ENCODE peak calls at places on chromosomes 7 and 10, in eight cellular contexts. One of them, this sample, is unnamed.

GRCh38 chr10:82628373-82628772 is 753.4 kb downstream of the NRG3 start:
- DNase-seq in pancreas: no peak
- DNase-seq in neural crest cell: no peak
- DNase-seq in cardiac fibroblast: peak; percentile 2
- DNase-seq in heart left ventricle: no peak
- DNase-seq in choroid plexus epithelial cell: no peak
- DNase-seq in CD4-positive, alpha-beta T cell: no peak
- DNase-seq in astrocyte: no peak
- DNase-seq in this sample: no peak

GRCh38 chr7:151251926-151252835 is 3.7 kb upstream of the SMARCD3 start:
- DNase-seq in CD4-positive, alpha-beta T cell: no peak
- DNase-seq in cardiac fibroblast: peak; percentile 69
- DNase-seq in astrocyte: peak; percentile 67
- DNase-seq in neural crest cell: peak; percentile 72
- DNase-seq in heart left ventricle: peak; percentile 88
- DNase-seq in choroid plexus epithelial cell: peak; percentile 80
- DNase-seq in pancreas: peak; percentile 83
- DNase-seq in this sample: no peak

GRCh38 chr10:26555719-26556368 is 117.7 kb downstream of the APBB1IP start:
- DNase-seq in neural crest cell: no peak
- DNase-seq in choroid plexus epithelial cell: peak; percentile 26
- DNase-seq in astrocyte: peak; percentile 58
- DNase-seq in CD4-positive, alpha-beta T cell: no peak
- DNase-seq in cardiac fibroblast: peak; percentile 82
- DNase-seq in pancreas: peak; percentile 22
- DNase-seq in heart left ventricle: peak; percentile 56
- DNase-seq in this sample: peak; percentile 23

GRCh38 chr7:12570529-12571461 is at the start of gene SCIN:
- DNase-seq in neural crest cell: peak; percentile 22
- DNase-seq in choroid plexus epithelial cell: no peak
- DNase-seq in pancreas: peak; percentile 39
- DNase-seq in CD4-positive, alpha-beta T cell: no peak
- DNase-seq in heart left ventricle: peak; percentile 40
- DNase-seq in cardiac fibroblast: peak; percentile 11
- DNase-seq in astrocyte: peak; percentile 30
- DNase-seq in this sample: peak; percentile 41

GRCh38 chr10:77159538-77160110 is 478.0 kb downstream of the KCNMA1 start:
- DNase-seq in choroid plexus epithelial cell: no peak
- DNase-seq in neural crest cell: no peak
- DNase-seq in cardiac fibroblast: peak; percentile 48
- DNase-seq in astrocyte: peak; percentile 95
- DNase-seq in heart left ventricle: no peak
- DNase-seq in pancreas: no peak
- DNase-seq in CD4-positive, alpha-beta T cell: no peak
- DNase-seq in this sample: no peak

GRCh38 chr10:132185601-132186487 is 904 bp upstream of the DPYSL4 start:
- DNase-seq in astrocyte: no peak
- DNase-seq in pancreas: peak; percentile 70
- DNase-seq in CD4-positive, alpha-beta T cell: peak; percentile 15
- DNase-seq in neural crest cell: no peak
- DNase-seq in choroid plexus epithelial cell: peak; percentile 43
- DNase-seq in heart left ventricle: peak; percentile 62
- DNase-seq in cardiac fibroblast: peak; percentile 38
- DNase-seq in this sample: peak; percentile 44

GRCh38 chr7:65980478-65981250 is 1.3 kb downstream of the GUSB start:
- DNase-seq in CD4-positive, alpha-beta T cell: no peak
- DNase-seq in neural crest cell: no peak
- DNase-seq in astrocyte: peak; percentile 9
- DNase-seq in choroid plexus epithelial cell: peak; percentile 10
- DNase-seq in cardiac fibroblast: peak; percentile 25
- DNase-seq in heart left ventricle: peak; percentile 72
- DNase-seq in pancreas: peak; percentile 46
- DNase-seq in this sample: no peak

GRCh38 chr10:98852686-98853085 is 383.0 kb downstream of the HPSE2 start:
- DNase-seq in heart left ventricle: no peak
- DNase-seq in CD4-positive, alpha-beta T cell: no peak
- DNase-seq in pancreas: no peak
- DNase-seq in cardiac fibroblast: no peak
- DNase-seq in astrocyte: no peak
- DNase-seq in neural crest cell: no peak
- DNase-seq in choroid plexus epithelial cell: no peak
- DNase-seq in this sample: no peak

GRCh38 chr7:138350701-138351357 is 109.2 kb upstream of the TRIM24 start:
- DNase-seq in cardiac fibroblast: peak; percentile 62
- DNase-seq in CD4-positive, alpha-beta T cell: no peak
- DNase-seq in heart left ventricle: no peak
- DNase-seq in pancreas: no peak
- DNase-seq in choroid plexus epithelial cell: peak; percentile 23
- DNase-seq in neural crest cell: no peak
- DNase-seq in astrocyte: peak; percentile 10
- DNase-seq in this sample: no peak

GRCh38 chr7:34675749-34676374 is 17.8 kb downstream of the NPSR1 start:
- DNase-seq in astrocyte: no peak
- DNase-seq in cardiac fibroblast: peak; percentile 32
- DNase-seq in choroid plexus epithelial cell: peak; percentile 38
- DNase-seq in pancreas: no peak
- DNase-seq in heart left ventricle: no peak
- DNase-seq in neural crest cell: no peak
- DNase-seq in CD4-positive, alpha-beta T cell: no peak
- DNase-seq in this sample: no peak

GRCh38 chr7:111958889-111959288 is 247.3 kb downstream of the DOCK4 start:
- DNase-seq in neural crest cell: no peak
- DNase-seq in choroid plexus epithelial cell: no peak
- DNase-seq in cardiac fibroblast: no peak
- DNase-seq in pancreas: no peak
- DNase-seq in astrocyte: no peak
- DNase-seq in heart left ventricle: no peak
- DNase-seq in CD4-positive, alpha-beta T cell: no peak
- DNase-seq in this sample: no peak

GRCh38 chr10:124063736-124064135 is 29.7 kb downstream of the CHST15 start:
- DNase-seq in choroid plexus epithelial cell: peak; percentile 86
- DNase-seq in cardiac fibroblast: peak; percentile 62
- DNase-seq in heart left ventricle: no peak
- DNase-seq in astrocyte: peak; percentile 92
- DNase-seq in pancreas: no peak
- DNase-seq in CD4-positive, alpha-beta T cell: no peak
- DNase-seq in neural crest cell: no peak
- DNase-seq in this sample: peak; percentile 25

GRCh38 chr7:12518920-12519681 is 51.4 kb upstream of the SCIN start:
- DNase-seq in CD4-positive, alpha-beta T cell: no peak
- DNase-seq in heart left ventricle: no peak
- DNase-seq in cardiac fibroblast: peak; percentile 21
- DNase-seq in astrocyte: no peak
- DNase-seq in neural crest cell: peak; percentile 22
- DNase-seq in pancreas: no peak
- DNase-seq in choroid plexus epithelial cell: peak; percentile 41
- DNase-seq in this sample: no peak

GRCh38 chr7:30799206-30799975 is 28.2 kb downstream of the MINDY4 start:
- DNase-seq in neural crest cell: no peak
- DNase-seq in astrocyte: peak; percentile 86
- DNase-seq in cardiac fibroblast: peak; percentile 99
- DNase-seq in pancreas: no peak
- DNase-seq in CD4-positive, alpha-beta T cell: no peak
- DNase-seq in choroid plexus epithelial cell: peak; percentile 83
- DNase-seq in heart left ventricle: peak; percentile 71
- DNase-seq in this sample: no peak

GRCh38 chr7:27822245-27822644 is 82.3 kb downstream of the TAX1BP1 start:
- DNase-seq in astrocyte: no peak
- DNase-seq in cardiac fibroblast: peak; percentile 38
- DNase-seq in CD4-positive, alpha-beta T cell: no peak
- DNase-seq in heart left ventricle: no peak
- DNase-seq in pancreas: no peak
- DNase-seq in neural crest cell: no peak
- DNase-seq in choroid plexus epithelial cell: no peak
- DNase-seq in this sample: no peak

GRCh38 chr10:6211341-6212265 is 8.9 kb downstream of the PFKFB3 start:
- DNase-seq in cardiac fibroblast: peak; percentile 29
- DNase-seq in choroid plexus epithelial cell: peak; percentile 35
- DNase-seq in astrocyte: peak; percentile 52
- DNase-seq in pancreas: no peak
- DNase-seq in heart left ventricle: peak; percentile 70
- DNase-seq in neural crest cell: no peak
- DNase-seq in CD4-positive, alpha-beta T cell: no peak
- DNase-seq in this sample: no peak

GRCh38 chr10:28947209-28947608 is 269.9 kb downstream of the BAMBI start:
- DNase-seq in heart left ventricle: peak; percentile 34
- DNase-seq in pancreas: no peak
- DNase-seq in cardiac fibroblast: no peak
- DNase-seq in neural crest cell: no peak
- DNase-seq in CD4-positive, alpha-beta T cell: no peak
- DNase-seq in choroid plexus epithelial cell: peak; percentile 86
- DNase-seq in astrocyte: peak; percentile 61
- DNase-seq in this sample: no peak

GRCh38 chr7:50069613-50070012 is 23.4 kb downstream of the ZPBP start:
- DNase-seq in astrocyte: peak; percentile 2
- DNase-seq in cardiac fibroblast: peak; percentile 9
- DNase-seq in choroid plexus epithelial cell: no peak
- DNase-seq in heart left ventricle: no peak
- DNase-seq in pancreas: no peak
- DNase-seq in CD4-positive, alpha-beta T cell: no peak
- DNase-seq in neural crest cell: no peak
- DNase-seq in this sample: peak; percentile 28

GRCh38 chr10:122280156-122280555 is 9.1 kb downstream of the BTBD16 start:
- DNase-seq in astrocyte: no peak
- DNase-seq in pancreas: no peak
- DNase-seq in choroid plexus epithelial cell: no peak
- DNase-seq in neural crest cell: no peak
- DNase-seq in cardiac fibroblast: no peak
- DNase-seq in heart left ventricle: no peak
- DNase-seq in CD4-positive, alpha-beta T cell: no peak
- DNase-seq in this sample: no peak

GRCh38 chr10:101617102-101617823 is 29.1 kb downstream of the DPCD start:
- DNase-seq in astrocyte: no peak
- DNase-seq in neural crest cell: no peak
- DNase-seq in CD4-positive, alpha-beta T cell: no peak
- DNase-seq in choroid plexus epithelial cell: no peak
- DNase-seq in pancreas: no peak
- DNase-seq in cardiac fibroblast: no peak
- DNase-seq in heart left ventricle: no peak
- DNase-seq in this sample: no peak
- TF ChIP-seq CTCF in astrocyte: no peak
- TF ChIP-seq CTCF in neural crest cell: no peak
- TF ChIP-seq CTCF in CD4-positive, alpha-beta T cell: no peak
- TF ChIP-seq CTCF in choroid plexus epithelial cell: peak; percentile 39
- TF ChIP-seq CTCF in pancreas: no peak
- TF ChIP-seq CTCF in cardiac fibroblast: no peak
- TF ChIP-seq CTCF in heart left ventricle: no peak
- TF ChIP-seq CTCF in this sample: no peak

DNA sequence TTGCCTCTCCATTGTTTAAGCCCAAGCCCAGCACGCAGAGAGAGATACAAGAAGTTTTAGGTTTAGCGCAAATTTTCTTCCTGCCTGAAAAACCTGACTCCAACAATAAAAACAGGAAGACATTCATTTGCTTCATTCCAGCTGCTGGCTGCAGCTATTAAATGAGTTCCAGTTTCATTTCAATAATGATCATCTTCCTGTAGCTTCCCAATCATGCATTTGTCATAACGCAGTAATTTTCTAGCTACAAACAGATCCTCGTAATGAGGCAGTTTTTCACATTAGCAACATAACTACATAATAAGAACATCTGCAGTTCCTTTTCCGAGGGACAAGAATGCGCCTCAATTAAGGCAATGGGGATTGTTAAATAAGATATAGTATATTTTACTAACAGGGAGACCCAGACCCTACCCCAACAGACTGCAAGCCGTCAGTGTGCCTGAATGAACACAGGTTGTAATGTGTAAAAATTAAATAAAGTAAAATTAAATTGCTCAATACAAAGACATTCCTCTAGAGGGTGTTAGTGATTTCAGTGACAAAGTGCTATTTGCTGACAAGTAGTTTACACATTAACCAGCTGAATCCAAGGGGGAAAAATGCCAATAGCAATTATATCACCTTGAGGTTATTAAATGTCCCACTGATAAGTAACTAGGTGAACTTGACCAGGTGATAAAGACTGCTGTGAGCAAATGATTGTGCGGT is 110.7 kb downstream of the EBF3 start:
- DNase-seq in neural crest cell: no peak
- DNase-seq in astrocyte: no peak
- DNase-seq in cardiac fibroblast: peak; percentile 45
- DNase-seq in CD4-positive, alpha-beta T cell: no peak
- DNase-seq in pancreas: no peak
- DNase-seq in heart left ventricle: no peak
- DNase-seq in choroid plexus epithelial cell: peak; percentile 39
- DNase-seq in this sample: no peak
- TF ChIP-seq CTCF in neural crest cell: peak; percentile 59
- TF ChIP-seq CTCF in astrocyte: peak; percentile 15
- TF ChIP-seq CTCF in cardiac fibroblast: peak; percentile 25
- TF ChIP-seq CTCF in CD4-positive, alpha-beta T cell: no peak
- TF ChIP-seq CTCF in pancreas: peak; percentile 16
- TF ChIP-seq CTCF in heart left ventricle: peak; percentile 28
- TF ChIP-seq CTCF in choroid plexus epithelial cell: peak; percentile 42
- TF ChIP-seq CTCF in this sample: peak; percentile 7

DNA sequence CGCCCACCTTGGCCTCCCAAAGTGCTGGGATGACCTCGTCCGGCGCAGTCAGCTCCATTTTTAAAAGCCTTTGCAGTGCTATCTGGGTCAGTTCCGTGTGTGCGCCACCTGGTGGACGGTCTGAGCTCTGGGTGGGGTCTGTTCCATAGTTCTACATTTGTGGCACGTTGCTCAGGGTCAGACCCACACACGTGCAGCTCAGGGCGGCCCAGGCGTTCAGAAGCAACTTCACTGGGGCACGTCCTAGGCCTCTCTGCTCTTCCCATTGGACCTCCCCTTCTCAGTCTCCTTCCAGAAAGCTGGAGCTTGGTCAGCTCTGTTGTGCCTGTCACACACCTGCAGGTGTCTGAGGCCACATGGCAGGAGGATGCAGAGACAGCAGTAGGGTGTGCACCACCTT is 137.9 kb downstream of the DNAJB6 start:
- DNase-seq in heart left ventricle: no peak
- DNase-seq in pancreas: no peak
- DNase-seq in choroid plexus epithelial cell: no peak
- DNase-seq in neural crest cell: no peak
- DNase-seq in astrocyte: no peak
- DNase-seq in cardiac fibroblast: peak; percentile 10
- DNase-seq in CD4-positive, alpha-beta T cell: no peak
- DNase-seq in this sample: no peak
- TF ChIP-seq CTCF in heart left ventricle: no peak
- TF ChIP-seq CTCF in pancreas: no peak
- TF ChIP-seq CTCF in choroid plexus epithelial cell: peak; percentile 42
- TF ChIP-seq CTCF in neural crest cell: peak; percentile 44
- TF ChIP-seq CTCF in astrocyte: no peak
- TF ChIP-seq CTCF in cardiac fibroblast: peak; percentile 20
- TF ChIP-seq CTCF in CD4-positive, alpha-beta T cell: peak; percentile 28
- TF ChIP-seq CTCF in this sample: no peak

DNA sequence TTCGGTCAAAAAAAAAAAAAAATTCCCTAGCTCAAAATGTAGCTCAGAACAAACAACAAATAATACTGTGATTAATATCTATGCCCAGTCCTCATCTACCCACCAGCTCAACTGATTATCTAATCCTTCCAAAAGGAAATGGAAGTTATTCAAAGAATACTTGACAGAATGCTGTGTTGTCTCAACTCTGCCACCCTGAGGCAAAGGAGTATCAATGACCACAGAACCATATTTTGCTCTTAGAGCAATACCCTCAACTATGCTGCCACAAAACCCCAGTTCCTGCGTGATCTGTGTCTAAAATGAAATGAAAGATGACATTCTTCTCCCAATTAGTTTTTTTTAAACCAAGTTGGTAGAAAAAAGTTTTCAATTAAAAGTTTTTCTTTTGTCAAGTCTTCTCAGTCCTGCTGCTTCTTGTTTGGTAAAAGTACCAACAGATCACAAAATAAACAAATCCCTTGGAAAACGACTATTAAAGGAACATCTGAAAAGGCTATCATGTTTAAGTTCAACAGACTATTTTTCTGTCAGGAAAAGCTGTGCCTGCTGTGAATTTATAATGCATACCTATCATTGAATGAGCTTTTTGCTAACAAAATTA is 21.6 kb downstream of the RBM28 start:
- DNase-seq in neural crest cell: no peak
- DNase-seq in choroid plexus epithelial cell: peak; percentile 74
- DNase-seq in CD4-positive, alpha-beta T cell: no peak
- DNase-seq in pancreas: no peak
- DNase-seq in astrocyte: peak; percentile 28
- DNase-seq in cardiac fibroblast: peak; percentile 63
- DNase-seq in heart left ventricle: no peak
- DNase-seq in this sample: no peak
- TF ChIP-seq CTCF in neural crest cell: peak; percentile 62
- TF ChIP-seq CTCF in choroid plexus epithelial cell: peak; percentile 64
- TF ChIP-seq CTCF in CD4-positive, alpha-beta T cell: peak; percentile 34
- TF ChIP-seq CTCF in pancreas: no peak
- TF ChIP-seq CTCF in astrocyte: peak; percentile 45
- TF ChIP-seq CTCF in cardiac fibroblast: peak; percentile 58
- TF ChIP-seq CTCF in heart left ventricle: no peak
- TF ChIP-seq CTCF in this sample: no peak

This sample was measured in prostate gland.